ENCODE peak calls at places on chromosomes 7 and 10, in nine cellular contexts. P, R, J, M, N, K, A, V and F are unnamed samples.

GRCh38 chr10:60140681-60141632 is 234.6 kb upstream of the CCDC6 start:
- DNase-seq in P (peak; percentile 47), R (peak; percentile 58), J (no peak), M (no peak), N (no peak), K (peak; percentile 53), A (no peak), V (peak; percentile 71), F (no peak)

GRCh38 chr7:116802784-116803183 is 59.6 kb upstream of the CAPZA2 start:
- DNase-seq in P (no peak), R (peak; percentile 84), J (no peak), M (no peak), N (peak; percentile 50), K (no peak), A (no peak), V (peak; percentile 85), F (no peak)

GRCh38 chr7:55381696-55382095 is 16.6 kb downstream of the LANCL2 start:
- DNase-seq in P (no peak), R (no peak), J (no peak), M (no peak), N (no peak), K (no peak), A (no peak), V (no peak), F (no peak)

GRCh38 chr7:44547536-44548221 is 6.5 kb upstream of the NPC1L1 start:
- DNase-seq in P (no peak), R (peak; percentile 12), J (no peak), M (no peak), N (no peak), K (peak; percentile 39), A (no peak), V (no peak), F (no peak)

GRCh38 chr7:124856299-124856888 is 73.2 kb downstream of the POT1 start:
- DNase-seq in P (no peak), R (peak; percentile 61), J (no peak), M (no peak), N (peak; percentile 33), K (no peak), A (no peak), V (peak; percentile 19), F (no peak)

GRCh38 chr7:95396136-95397032 is at the start of gene PON3:
- DNase-seq in P (peak; percentile 73), R (no peak), J (no peak), M (peak; percentile 51), N (no peak), K (no peak), A (no peak), V (no peak), F (no peak)

GRCh38 chr10:70756710-70757360 is 28.3 kb downstream of the TBATA start:
- DNase-seq in P (no peak), R (peak; percentile 20), J (no peak), M (no peak), N (no peak), K (no peak), A (no peak), V (no peak), F (no peak)

GRCh38 chr7:27130540-27131389 is at the start of gene HOXA4:
- DNase-seq in P (peak; percentile 87), R (peak; percentile 89), J (no peak), M (peak; percentile 80), N (peak; percentile 98), K (peak; percentile 94), A (peak; percentile 92), V (peak; percentile 82), F (peak; percentile 96)

GRCh38 chr7:151143261-151144015 is 24.1 kb downstream of the GBX1 start:
- DNase-seq in P (peak; percentile 33), R (peak; percentile 14), J (peak; percentile 92), M (no peak), N (no peak), K (no peak), A (no peak), V (no peak), F (peak; percentile 55)

GRCh38 chr10:34031410-34031809 is 696.9 kb upstream of the NRP1 start:
- DNase-seq in P (no peak), R (peak; percentile 95), J (no peak), M (no peak), N (peak; percentile 81), K (peak; percentile 9), A (no peak), V (no peak), F (peak; percentile 82)

GRCh38 chr7:98902523-98902922 is 24.2 kb downstream of the TRRAP start:
- DNase-seq in P (no peak), R (no peak), J (no peak), M (no peak), N (no peak), K (no peak), A (no peak), V (no peak), F (no peak)

GRCh38 chr10:124646483-124647352 is 97.5 kb downstream of the FAM53B start:
- DNase-seq in P (peak; percentile 91), R (peak; percentile 86), J (no peak), M (no peak), N (peak; percentile 36), K (no peak), A (no peak), V (peak; percentile 69), F (peak; percentile 92)

GRCh38 chr7:2002561-2003450 is 229.9 kb downstream of the MAD1L1 start:
- DNase-seq in P (peak; percentile 22), R (no peak), J (peak; percentile 72), M (no peak), N (no peak), K (no peak), A (no peak), V (no peak), F (peak; percentile 37)

GRCh38 chr7:151125459-151125834 is 39.2 kb downstream of the AGAP3 start:
- DNase-seq in P (no peak), R (peak; percentile 37), J (no peak), M (no peak), N (peak; percentile 32), K (peak; percentile 65), A (no peak), V (no peak), F (no peak)

GRCh38 chr7:111676167-111676566 is 113.9 kb upstream of the IMMP2L start:
- DNase-seq in P (no peak), R (no peak), J (no peak), M (no peak), N (no peak), K (no peak), A (no peak), V (no peak), F (no peak)

GRCh38 chr10:79005126-79005820 is 63.5 kb upstream of the ZMIZ1 start:
- DNase-seq in P (no peak), R (no peak), J (no peak), M (no peak), N (no peak), K (no peak), A (no peak), V (no peak), F (no peak)

GRCh38 chr7:42227523-42227922 is 9.5 kb downstream of the GLI3 start:
- DNase-seq in P (no peak), R (no peak), J (no peak), M (peak; percentile 39), N (no peak), K (no peak), A (no peak), V (no peak), F (no peak)

GRCh38 chr10:33073641-33074410 is 115.8 kb upstream of the ITGB1 start:
- DNase-seq in P (no peak), R (peak; percentile 75), J (no peak), M (no peak), N (peak; percentile 42), K (no peak), A (no peak), V (no peak), F (no peak)

GRCh38 chr7:45174966-45175765 is 17.6 kb downstream of the RAMP3 start:
- DNase-seq in P (peak; percentile 5), R (no peak), J (peak; percentile 72), M (no peak), N (no peak), K (no peak), A (no peak), V (no peak), F (peak; percentile 50)

GRCh38 chr7:88040694-88041093 is 106.6 kb downstream of the ADAM22 start:
- DNase-seq in P (no peak), R (no peak), J (no peak), M (no peak), N (no peak), K (no peak), A (no peak), V (peak; percentile 45), F (no peak)

GRCh38 chr10:118958984-118959916 is 70.3 kb upstream of the NANOS1 start:
- DNase-seq in P (peak; percentile 54), R (peak; percentile 80), J (no peak), M (no peak), N (peak; percentile 88), K (peak; percentile 32), A (no peak), V (peak; percentile 46), F (peak; percentile 67)

GRCh38 chr7:44534501-44534900 is 6.6 kb downstream of the NPC1L1 start:
- DNase-seq in P (no peak), R (peak; percentile 5), J (no peak), M (peak; percentile 63), N (peak; percentile 63), K (no peak), A (peak; percentile 8), V (peak; percentile 26), F (no peak)

GRCh38 chr7:112789453-112789823 is 755 bp downstream of the TMEM168 start:
- DNase-seq in P (no peak), R (no peak), J (no peak), M (no peak), N (no peak), K (no peak), A (no peak), V (no peak), F (no peak)

GRCh38 chr10:121639416-121639815 is 41.2 kb upstream of the FGFR2 start:
- DNase-seq in P (no peak), R (no peak), J (no peak), M (no peak), N (no peak), K (no peak), A (no peak), V (no peak), F (no peak)

GRCh38 chr7:94472608-94473007 is 37.0 kb upstream of the CASD1 start:
- DNase-seq in P (no peak), R (no peak), J (no peak), M (no peak), N (no peak), K (no peak), A (no peak), V (no peak), F (no peak)

GRCh38 chr7:3106353-3106752 is 62.7 kb upstream of the CARD11 start:
- DNase-seq in P (no peak), R (no peak), J (no peak), M (peak; percentile 55), N (no peak), K (peak; percentile 67), A (no peak), V (no peak), F (no peak)